ENCODE peak calls at places on chromosomes 7 and 10, in seven cellular contexts. O is body of pancreas; Z is transverse colon; G is naive thymus-derived CD4-positive, alpha-beta T cell; E is fibroblast of lung; W is small intestine; C is mucosa of descending colon. U is an unnamed sample. For H3K9me3 and H3K4me1, the result is how much of the 10 kb centered on the place peaks cover.

GRCh38 chr7:3065724-3066143 is 22.1 kb upstream of the CARD11 start:
- DNase-seq in E (peak), W (peak), C (peak), G (peak), Z (peak), O (peak), U (no peak)

GRCh38 chr10:20970708-20971107 is 73.6 kb upstream of the NEBL start:
- DNase-seq in Z (no peak), O (no peak), C (no peak), G (no peak), W (no peak), E (no peak), U (no peak)

GRCh38 chr10:127996586-127996985 is 89.7 kb downstream of the PTPRE start:
- DNase-seq in W (no peak), G (no peak), Z (no peak), O (peak), C (no peak), E (peak), U (no peak)

GRCh38 chr7:132580277-132580676 is 4.0 kb upstream of the PLXNA4 start:
- DNase-seq in C (no peak), G (no peak), W (no peak), Z (no peak), E (peak), O (no peak), U (peak)

GRCh38 chr10:6047847-6048246 is 14.3 kb downstream of the IL2RA start:
- DNase-seq in W (no peak), Z (no peak), E (no peak), O (no peak), G (no peak), C (peak), U (no peak)

GRCh38 chr7:95907337-95907736 is 135.0 kb downstream of the DYNC1I1 start:
- DNase-seq in O (no peak), W (no peak), Z (no peak), C (no peak), G (no peak), E (no peak), U (no peak)

GRCh38 chr10:128863823-128864405 is 603.1 kb upstream of the MGMT start:
- DNase-seq in G (no peak), C (no peak), E (no peak), O (no peak), Z (no peak), W (no peak), U (no peak)

GRCh38 chr7:76292206-76292573 is 10.3 kb upstream of the HSPB1 start:
- DNase-seq in G (no peak), O (no peak), W (no peak), E (peak), Z (no peak), C (no peak), U (peak)

GRCh38 chr10:29064665-29065064 is 224.2 kb upstream of the LYZL1 start:
- DNase-seq in G (no peak), C (no peak), W (no peak), Z (no peak), O (no peak), E (no peak), U (peak)

GRCh38 chr7:2508327-2509231 is 11.0 kb upstream of the LFNG start:
- DNase-seq in G (peak), C (peak), O (peak), E (no peak), Z (peak), W (no peak), U (peak)

GRCh38 chr7:35839860-35840854 is 39.3 kb downstream of the SEPTIN7 start:
- DNase-seq in G (no peak), C (no peak), Z (no peak), O (no peak), W (no peak), E (peak), U (peak)

GRCh38 chr7:139909379-139910050 is 80.5 kb downstream of the TBXAS1 start:
- DNase-seq in C (no peak), W (no peak), G (no peak), E (no peak), Z (no peak), O (no peak), U (peak)

GRCh38 chr7:69002416-69002815 is 595.9 kb upstream of the AUTS2 start:
- DNase-seq in C (no peak), O (no peak), W (no peak), Z (no peak), E (peak), G (no peak), U (peak)

GRCh38 chr7:151397026-151397425 is 12.8 kb downstream of the WDR86 start:
- DNase-seq in O (no peak), E (no peak), W (no peak), Z (no peak), C (no peak), G (no peak), U (no peak)

GRCh38 chr7:154302380-154302779 is 250.2 kb downstream of the DPP6 start:
- DNase-seq in W (no peak), E (no peak), C (no peak), Z (no peak), O (no peak), G (no peak), U (no peak)

GRCh38 chr7:72077776-72078175 is 334.4 kb downstream of the CALN1 start:
- DNase-seq in E (no peak), C (no peak), O (no peak), G (no peak), W (no peak), Z (no peak), U (no peak)

GRCh38 chr10:122655524-122656307 is 43.9 kb downstream of the C10orf120 start:
- DNase-seq in Z (no peak), C (no peak), W (no peak), O (no peak), E (no peak), G (no peak), U (no peak)

GRCh38 chr7:25951414-25952276 is 200.4 kb upstream of the NFE2L3 start:
- DNase-seq in E (no peak), Z (no peak), G (no peak), C (peak), O (peak), W (peak), U (peak)

GRCh38 chr10:101588879-101589278 is 758 bp downstream of the DPCD start:
- DNase-seq in W (peak), E (peak), Z (no peak), C (no peak), G (no peak), O (no peak), U (peak)

GRCh38 chr7:132181946-132182685 is 394.2 kb downstream of the PLXNA4 start:
- DNase-seq in W (no peak), C (no peak), Z (no peak), O (no peak), G (no peak), E (no peak), U (no peak)

GRCh38 chr7:585873-586272 is 66.2 kb upstream of the PDGFA start:
- DNase-seq in W (no peak), O (no peak), G (no peak), E (no peak), C (no peak), Z (no peak), U (no peak)

GRCh38 chr10:117543999-117544728 is 1.6 kb downstream of the EMX2 start:
- DNase-seq in O (no peak), W (no peak), E (no peak), Z (no peak), G (no peak), C (no peak), U (no peak)

GRCh38 chr10:26087666-26088065 is 128.9 kb upstream of the GAD2 start:
- DNase-seq in Z (no peak), O (no peak), E (no peak), W (no peak), G (no peak), C (no peak), U (no peak)

GRCh38 chr7:40059057-40059456 is 75.4 kb downstream of the MPLKIP start:
- DNase-seq in C (no peak), W (peak), E (no peak), O (no peak), G (no peak), Z (no peak), U (no peak)

GRCh38 chr7:116500071-116500853 is 724 bp downstream of the CAV2 start:
- DNase-seq in C (peak), G (no peak), W (peak), O (peak), Z (peak), E (peak), U (peak)

GRCh38 chr10:113620486-113620885 is 43.4 kb downstream of the NRAP start:
- DNase-seq in W (no peak), E (no peak), C (no peak), Z (no peak), O (no peak), G (no peak), U (no peak)

GRCh38 chr7:30780909-30781308 is 9.7 kb downstream of the MINDY4 start:
- DNase-seq in G (no peak), E (no peak), Z (no peak), O (no peak), C (no peak), W (no peak), U (no peak)

DNA sequence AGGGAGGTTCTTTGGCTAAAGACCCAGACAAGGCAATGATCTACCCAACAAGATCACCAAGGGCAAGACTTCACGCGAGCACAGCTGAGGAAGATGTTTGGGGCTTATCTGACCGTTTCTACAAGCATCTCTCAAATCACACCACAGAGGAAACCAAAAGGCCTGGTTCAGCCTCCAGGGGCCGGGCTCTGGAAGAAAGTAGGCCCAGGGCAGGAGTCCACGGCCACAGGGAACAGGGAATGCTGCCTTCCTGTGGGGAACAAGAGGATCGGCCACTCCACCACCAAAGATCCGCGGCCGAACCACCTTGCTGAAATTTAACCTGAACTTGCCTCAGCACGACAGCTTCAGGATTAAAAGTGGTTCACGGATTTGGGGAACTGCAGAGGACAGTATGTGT is 332.5 kb downstream of the PTPRN2 start:
- DNase-seq in G (no peak), E (no peak), W (no peak), Z (no peak), C (no peak), O (peak), U (no peak)
- H3K9me3 ChIP-seq in G (under half), E (under half), W (under half), Z (under half), C (under half), O (under half), U (under half)

GRCh38 chr7:33075818-33076483 is 13.4 kb upstream of the NT5C3A start:
- DNase-seq in O (no peak), C (no peak), Z (no peak), W (no peak), E (no peak), G (no peak), U (no peak)
- H3K4me1 ChIP-seq in O (under half), C (under half), Z (under half), W (under half), E (under half), G (under half), U (under half)

DNA sequence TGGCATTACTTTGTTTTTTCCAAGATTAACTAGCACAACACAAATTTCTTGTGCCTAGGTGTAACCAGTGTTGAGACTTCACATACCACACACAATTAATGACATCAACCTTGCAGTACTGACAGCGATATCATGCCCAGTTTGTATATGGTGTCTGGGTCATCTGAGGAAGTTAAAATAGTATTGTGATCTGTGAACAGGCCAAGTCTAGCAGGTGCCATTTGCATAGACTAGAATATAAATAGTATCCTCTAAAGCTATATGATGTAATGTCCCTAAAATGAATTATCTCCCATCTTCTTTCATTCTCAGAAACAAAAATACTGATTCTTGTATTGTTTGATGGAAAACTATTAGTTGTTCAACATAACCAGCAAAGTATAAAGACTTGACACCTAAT is 175.8 kb upstream of the KAT6B start:
- DNase-seq in Z (no peak), O (no peak), E (no peak), C (no peak), W (no peak), G (no peak), U (no peak)
- H3K4me3 ChIP-seq in Z (no peak), O (no peak), E (no peak), C (no peak), W (no peak), G (no peak), U (no peak)

DNA sequence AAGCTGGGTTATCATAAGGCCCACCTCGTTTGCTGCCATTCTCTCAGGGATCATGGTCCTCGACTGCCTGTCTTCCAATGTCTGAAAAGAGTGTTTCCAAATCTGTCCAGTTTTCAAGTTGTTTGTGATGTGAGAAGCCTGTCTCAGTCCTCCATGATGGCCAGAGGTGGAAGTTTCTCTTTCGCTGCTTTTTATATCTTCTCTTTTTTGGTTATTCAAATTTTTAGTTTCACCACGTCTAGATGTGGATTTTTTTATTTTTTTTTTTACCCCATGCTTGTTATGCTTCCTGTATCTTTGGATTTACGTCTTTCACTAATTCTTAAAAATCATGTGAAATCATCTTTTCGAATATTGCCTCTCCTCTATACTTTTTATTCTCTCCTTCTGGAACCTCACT is 6.1 kb upstream of the RBM33 start:
- DNase-seq in O (no peak), C (no peak), E (no peak), G (no peak), W (no peak), Z (no peak), U (no peak)
- H3K9me3 ChIP-seq in O (under half), C (under half), E (under half), G (under half), W (under half), Z (under half), U (under half)

DNA sequence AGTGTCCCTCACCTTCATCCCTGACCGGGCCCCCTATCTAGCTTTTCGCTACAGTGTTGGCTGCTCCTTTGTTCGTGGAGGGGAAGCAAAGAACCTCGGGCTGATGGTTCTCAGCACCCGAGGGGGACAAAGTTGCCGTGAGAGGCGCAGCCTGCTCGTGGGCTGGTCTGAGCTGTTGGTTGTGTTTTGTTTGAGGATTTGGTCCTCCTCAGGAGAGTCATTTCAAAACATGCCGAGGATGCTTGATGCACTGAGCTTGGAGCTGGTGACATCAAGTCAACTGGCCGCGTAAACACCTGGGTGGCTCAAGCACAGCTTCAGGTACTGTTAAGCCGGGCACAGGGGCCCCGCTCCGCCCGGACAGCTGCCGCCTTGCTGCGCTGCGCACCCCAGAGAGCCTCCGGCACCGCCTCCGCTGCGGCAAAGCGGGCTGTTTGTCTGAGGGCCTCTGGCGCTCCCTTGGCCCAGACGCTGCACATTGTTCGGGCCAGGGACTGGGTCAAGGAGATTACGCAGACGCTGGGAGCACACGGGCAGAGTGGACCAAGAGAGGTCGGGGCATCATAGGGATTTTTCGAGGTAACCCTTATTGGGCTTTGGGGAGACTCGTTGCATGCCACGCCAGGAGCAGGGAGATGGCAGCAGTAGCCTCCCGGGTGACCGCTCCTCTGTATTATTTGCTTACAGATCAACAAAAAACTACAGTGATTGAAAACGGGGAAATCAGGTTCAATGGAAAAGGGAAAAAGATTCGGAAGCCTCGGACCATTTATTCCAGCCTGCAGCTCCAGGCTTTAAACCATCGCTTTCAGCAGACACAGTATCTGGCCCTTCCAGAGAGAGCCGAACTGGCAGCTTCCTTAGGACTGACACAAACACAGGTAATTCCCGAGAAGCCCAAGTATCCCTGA is 1.9 kb downstream of the DLX6 start:
- DNase-seq in C (no peak), G (no peak), Z (no peak), E (no peak), O (no peak), W (no peak), U (no peak)
- H3K4me1 ChIP-seq in C (under half), G (under half), Z (under half), E (under half), O (under half), W (under half), U (under half)

GRCh38 chr7:129136887-129137647 is 7.4 kb upstream of the TSPAN33 start:
- DNase-seq in W (no peak), G (peak), C (no peak), O (no peak), Z (no peak), E (no peak), U (no peak)
- H3K4me3 ChIP-seq in W (no peak), G (peak), C (no peak), O (no peak), Z (no peak), E (no peak), U (no peak)

DNA sequence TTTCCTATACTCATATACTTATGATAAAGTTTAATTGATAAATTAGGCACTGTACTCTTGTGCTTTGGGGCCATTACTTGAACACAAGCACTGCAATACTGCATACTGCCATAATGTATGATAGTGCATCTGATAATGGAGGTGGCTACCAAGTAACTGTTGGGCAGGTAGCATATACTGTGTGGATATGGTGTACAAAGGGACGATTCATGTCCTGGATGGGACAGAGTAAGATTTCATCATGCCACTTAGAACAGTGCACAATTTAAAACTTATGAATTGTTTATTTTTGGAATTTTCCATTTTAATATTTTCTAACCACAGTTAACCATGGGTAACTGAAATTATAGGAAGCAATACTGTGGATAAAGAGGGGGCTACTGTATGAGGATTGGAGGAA is 38.9 kb downstream of the AKAP9 start:
- DNase-seq in Z (no peak), O (no peak), C (no peak), G (no peak), W (no peak), E (no peak), U (no peak)
- H3K9me3 ChIP-seq in Z (under half), O (under half), C (under half), G (under half), W (under half), E (under half), U (under half)

DNA sequence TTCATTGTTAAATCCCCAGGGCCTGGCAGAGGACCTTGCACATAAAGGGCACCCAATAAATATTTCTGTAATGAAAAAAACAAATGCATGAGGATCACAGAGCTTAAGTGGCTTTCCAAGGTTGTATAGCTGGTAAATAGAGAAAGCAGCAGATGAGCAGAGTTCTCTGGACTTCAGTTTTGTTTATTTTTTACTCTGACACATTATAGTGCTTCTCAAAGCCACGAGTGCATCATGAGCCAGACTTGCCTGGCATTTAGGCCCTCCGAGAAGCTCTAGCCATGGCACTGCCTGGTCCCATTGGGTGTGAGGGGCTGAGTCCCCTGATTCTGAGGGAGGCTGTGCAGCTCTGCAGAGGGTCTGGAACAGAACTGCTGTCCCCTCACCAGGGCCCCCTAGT is 87.2 kb upstream of the ZNF32 start:
- DNase-seq in Z (no peak), G (no peak), O (no peak), C (no peak), W (no peak), E (peak), U (peak)
- H3K4me1 ChIP-seq in Z (under half), G (under half), O (under half), C (under half), W (under half), E (under half), U (under half)

GRCh38 chr7:18552311-18552916 is 56.9 kb downstream of the HDAC9 start:
- DNase-seq in E (no peak), O (no peak), W (no peak), G (no peak), Z (no peak), C (no peak), U (peak)

GRCh38 chr7:18552943-18553584 is 57.5 kb downstream of the HDAC9 start:
- DNase-seq in O (no peak), Z (no peak), W (no peak), G (no peak), E (peak), C (no peak), U (no peak)

GRCh38 chr7:18555968-18556367 is 60.4 kb downstream of the HDAC9 start:
- DNase-seq in E (no peak), O (no peak), C (no peak), Z (no peak), G (no peak), W (no peak), U (no peak)

GRCh38 chr7:18555120-18555519 is 59.6 kb downstream of the HDAC9 start:
- DNase-seq in G (no peak), E (peak), C (no peak), O (no peak), W (no peak), Z (no peak), U (peak)

DNA sequence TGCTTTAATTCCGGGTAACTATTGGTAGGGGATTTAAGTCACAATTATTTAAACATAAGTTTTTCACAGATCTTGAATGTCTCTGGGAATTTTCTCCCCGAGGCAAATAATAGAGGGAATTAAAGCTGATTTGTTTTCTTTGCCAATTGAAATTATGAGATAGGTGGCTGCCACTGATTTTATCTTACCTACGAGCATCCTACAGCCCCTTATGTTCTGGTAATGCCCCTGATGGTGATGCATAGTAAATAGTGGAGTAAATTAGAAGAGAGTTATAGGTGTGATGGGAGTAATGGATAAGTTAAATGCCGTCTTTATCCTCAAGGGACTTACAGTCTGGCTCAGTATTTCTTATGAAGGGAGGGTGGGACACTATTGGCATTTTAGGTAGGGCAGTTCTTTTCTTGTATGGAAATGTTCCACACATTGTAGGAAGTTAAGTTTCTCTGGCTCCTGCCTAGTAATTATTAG is 58.1 kb downstream of the HDAC9 start:
- DNase-seq in W (no peak), O (no peak), C (no peak), Z (no peak), E (no peak), G (no peak), U (no peak)
- H3K4me3 ChIP-seq in W (no peak), O (no peak), C (no peak), Z (no peak), E (no peak), G (no peak), U (no peak)

U was measured in adipocyte.